ENCODE peak calls at places on chromosomes 7 and 10, in eight cellular contexts. H, W, O, A, R, C, I and Q are unnamed samples. For H3K27me3 and H3K9me3, the result is how much of the 10 kb centered on the place peaks cover.

GRCh38 chr7:1026721-1027151 is 17.6 kb upstream of the GPR146 start:
- DNase-seq in C (no peak), W (no peak), A (no peak), H (no peak), I (no peak), O (no peak), R (no peak), Q (no peak)

GRCh38 chr7:3043544-3044395 is at the start of gene CARD11:
- DNase-seq in O (peak), I (no peak), H (no peak), A (no peak), R (no peak), W (no peak), C (no peak), Q (no peak)

GRCh38 chr7:42207420-42207819 is 29.6 kb downstream of the GLI3 start:
- DNase-seq in W (no peak), A (no peak), O (no peak), H (no peak), R (peak), I (no peak), C (no peak), Q (no peak)

GRCh38 chr7:115475206-115475605 is 553.3 kb downstream of the MDFIC start:
- DNase-seq in H (no peak), C (no peak), W (no peak), R (no peak), O (no peak), I (no peak), A (no peak), Q (no peak)

GRCh38 chr7:51121945-51122425 is 194.6 kb downstream of the COBL start:
- DNase-seq in A (no peak), C (no peak), H (peak), R (no peak), W (no peak), O (peak), I (peak), Q (no peak)

GRCh38 chr7:8014399-8014798 is 45.8 kb downstream of the GLCCI1 start:
- DNase-seq in R (no peak), W (no peak), O (no peak), H (no peak), C (no peak), A (no peak), I (no peak), Q (no peak)

GRCh38 chr7:7862393-7862792 is 106.2 kb upstream of the GLCCI1 start:
- DNase-seq in C (no peak), O (no peak), R (no peak), H (no peak), W (no peak), I (no peak), A (peak), Q (no peak)

GRCh38 chr10:16521311-16522016 is at the start of gene C1QL3:
- DNase-seq in H (no peak), A (peak), R (peak), C (no peak), W (no peak), I (no peak), O (peak), Q (no peak)

GRCh38 chr7:18289801-18290200 is 205.7 kb upstream of the HDAC9 start:
- DNase-seq in A (no peak), O (no peak), C (no peak), I (no peak), H (no peak), R (no peak), W (no peak), Q (no peak)

GRCh38 chr7:44711528-44711927 is 37.1 kb upstream of the ZMIZ2 start:
- DNase-seq in H (no peak), W (no peak), O (no peak), A (no peak), C (no peak), I (no peak), R (no peak), Q (no peak)

GRCh38 chr10:103983367-103983911 is 16.5 kb downstream of the SLK start:
- DNase-seq in A (no peak), C (no peak), H (no peak), W (no peak), R (peak), O (no peak), I (no peak), Q (no peak)

GRCh38 chr7:93147358-93147757 is 827 bp downstream of the SAMD9L start:
- DNase-seq in A (peak), I (peak), W (peak), R (peak), H (peak), O (peak), C (peak), Q (no peak)

GRCh38 chr10:43294241-43294658 is 27.4 kb upstream of the RASGEF1A start:
- DNase-seq in I (no peak), R (no peak), A (no peak), C (no peak), H (no peak), W (no peak), O (no peak), Q (no peak)

GRCh38 chr7:139651308-139651707 is 126.5 kb downstream of the HIPK2 start:
- DNase-seq in W (no peak), R (peak), A (peak), I (no peak), H (peak), C (no peak), O (no peak), Q (no peak)

GRCh38 chr7:19024261-19024660 is 93.2 kb downstream of the TWIST1 start:
- DNase-seq in I (no peak), C (no peak), W (no peak), H (no peak), O (no peak), A (peak), R (peak), Q (no peak)

GRCh38 chr10:110865184-110865803 is 6.4 kb upstream of the PDCD4 start:
- DNase-seq in H (no peak), I (no peak), O (no peak), C (no peak), R (peak), A (peak), W (no peak), Q (no peak)

GRCh38 chr7:151756076-151756731 is 120.7 kb downstream of the PRKAG2 start:
- DNase-seq in I (no peak), R (peak), C (peak), W (no peak), H (no peak), A (peak), O (no peak), Q (peak)

GRCh38 chr10:70494536-70494935 is 16.0 kb downstream of the PALD1 start:
- DNase-seq in O (no peak), A (no peak), C (no peak), H (no peak), W (no peak), I (no peak), R (peak), Q (no peak)

GRCh38 chr10:15725603-15726002 is 5.9 kb upstream of the ITGA8 start:
- DNase-seq in I (no peak), W (no peak), O (peak), R (peak), C (no peak), H (no peak), A (peak), Q (no peak)

GRCh38 chr7:119733480-119733879 is 539.5 kb upstream of the KCND2 start:
- DNase-seq in W (no peak), I (no peak), R (no peak), H (no peak), A (peak), C (no peak), O (no peak), Q (no peak)

GRCh38 chr10:15369642-15370211 is 1.4 kb downstream of the FAM171A1 start:
- DNase-seq in C (no peak), W (no peak), R (peak), H (no peak), A (no peak), O (peak), I (no peak), Q (peak)

GRCh38 chr10:122297583-122297982 is 26.5 kb downstream of the BTBD16 start:
- DNase-seq in W (no peak), O (no peak), A (no peak), C (no peak), R (no peak), H (no peak), I (no peak), Q (no peak)

GRCh38 chr10:121580276-121581116 is 17.7 kb downstream of the FGFR2 start:
- DNase-seq in A (peak), H (no peak), I (no peak), C (no peak), O (peak), W (no peak), R (no peak), Q (no peak)

GRCh38 chr10:74406006-74406405 is 255.0 kb downstream of the ADK start:
- DNase-seq in H (no peak), O (no peak), A (no peak), C (no peak), R (no peak), I (no peak), W (no peak), Q (no peak)

GRCh38 chr7:12893292-12893691 is 205.9 kb downstream of the ARL4A start:
- DNase-seq in H (no peak), O (no peak), W (no peak), C (no peak), R (no peak), A (no peak), I (no peak), Q (no peak)

GRCh38 chr10:72267819-72268404 is 5.8 kb upstream of the DDIT4 start:
- DNase-seq in I (no peak), R (no peak), C (no peak), A (no peak), H (no peak), W (no peak), O (peak), Q (no peak)

GRCh38 chr10:89470628-89471027 is 56.3 kb downstream of the IFIT5 start:
- DNase-seq in C (no peak), R (no peak), O (no peak), H (no peak), I (no peak), A (no peak), W (no peak), Q (no peak)

GRCh38 chr7:79833616-79834015 is 301.0 kb upstream of the GNAI1 start:
- DNase-seq in W (no peak), C (no peak), O (no peak), A (no peak), I (no peak), R (no peak), H (no peak), Q (no peak)

GRCh38 chr10:79441433-79441832 is 4.0 kb downstream of the ZCCHC24 start:
- DNase-seq in O (no peak), W (no peak), R (no peak), A (no peak), H (no peak), I (no peak), C (no peak), Q (no peak)

GRCh38 chr10:78408011-78408410 is 374.3 kb downstream of the RPS24 start:
- DNase-seq in A (no peak), C (no peak), R (no peak), W (no peak), I (no peak), H (no peak), O (peak), Q (no peak)

DNA sequence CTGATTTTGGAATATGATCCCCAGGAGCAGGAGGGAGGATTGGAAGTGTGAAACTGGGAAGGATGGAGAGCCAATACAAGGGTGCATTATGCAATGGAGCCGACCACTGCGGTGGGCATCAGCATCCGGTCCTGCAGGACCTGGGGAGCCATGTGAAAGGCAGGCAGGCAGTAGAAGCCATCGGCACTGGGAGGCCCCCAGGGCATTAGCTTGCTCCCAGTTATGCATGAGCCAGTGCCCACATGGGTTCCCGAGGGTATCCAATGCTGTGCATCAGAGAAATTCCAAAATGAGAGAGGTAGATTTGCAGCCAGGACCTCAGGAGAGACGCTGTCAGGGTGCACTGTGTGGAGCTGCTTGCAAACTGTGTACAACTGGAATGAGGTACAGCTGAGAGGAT is 8.7 kb upstream of the KCP start:
- DNase-seq in C (no peak), W (no peak), O (no peak), I (no peak), R (no peak), A (no peak), H (no peak), Q (no peak)
- H3K27me3 ChIP-seq in C (under half), W (under half), O (under half), I (half or more), R (half or more), A (under half), H (under half), Q (under half)

GRCh38 chr7:91892821-91893340 is 12.4 kb upstream of the MTERF1 start:
- DNase-seq in O (peak), C (no peak), H (no peak), I (no peak), A (peak), W (no peak), R (peak), Q (no peak)

GRCh38 chr7:91894781-91895480 is 14.4 kb upstream of the MTERF1 start:
- DNase-seq in C (no peak), I (no peak), A (no peak), H (no peak), W (no peak), O (no peak), R (no peak), Q (no peak)

GRCh38 chr7:91892099-91892788 is 11.7 kb upstream of the MTERF1 start:
- DNase-seq in W (no peak), C (no peak), I (no peak), H (no peak), R (no peak), O (no peak), A (no peak), Q (no peak)
- H3K9me3 ChIP-seq in W (under half), C (under half), I (under half), H (under half), R (under half), O (under half), A (under half), Q (under half)

GRCh38 chr7:100629117-100629711 is 12.1 kb downstream of the TFR2 start:
- DNase-seq in R (peak), O (peak), H (no peak), A (no peak), C (no peak), W (no peak), I (no peak), Q (no peak)

GRCh38 chr7:100626530-100627237 is 14.3 kb downstream of the MOSPD3 start:
- DNase-seq in I (peak), C (peak), H (peak), W (peak), A (peak), O (peak), R (peak), Q (peak)

GRCh38 chr7:100627238-100627549 is 14.2 kb downstream of the TFR2 start:
- DNase-seq in I (no peak), A (no peak), O (no peak), H (no peak), R (no peak), W (no peak), C (no peak), Q (no peak)

GRCh38 chr7:100632951-100633717 is 8.2 kb downstream of the TFR2 start:
- DNase-seq in C (peak), W (peak), A (peak), I (peak), H (peak), R (peak), O (peak), Q (no peak)

DNA sequence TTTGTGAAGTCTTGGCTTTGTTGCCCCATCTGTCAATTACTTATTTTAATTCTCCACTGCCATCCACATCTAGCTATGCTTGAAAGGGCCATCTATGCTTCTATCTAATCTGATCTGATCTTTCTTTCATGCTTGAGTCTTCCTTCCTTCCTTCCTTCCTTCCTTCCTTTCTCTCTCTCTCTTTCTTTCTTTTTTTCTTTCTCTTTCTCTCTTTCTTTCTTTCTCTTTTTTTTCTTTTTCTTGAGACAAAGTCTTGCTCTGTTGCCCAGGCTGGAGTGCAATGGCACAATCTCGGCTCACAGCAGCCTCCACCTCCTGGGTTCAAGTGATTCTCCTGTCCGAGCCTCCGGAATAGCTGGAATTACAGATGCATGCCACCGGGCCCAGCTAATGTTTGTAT is 11.3 kb downstream of the TFR2 start:
- DNase-seq in C (no peak), W (no peak), O (no peak), A (no peak), R (no peak), H (no peak), I (no peak), Q (no peak)
- H3K27me3 ChIP-seq in C (under half), W (under half), O (under half), A (under half), R (under half), H (under half), I (under half), Q (under half)

GRCh38 chr10:131272897-131273451 is 38.5 kb downstream of the TCERG1L start:
- DNase-seq in C (no peak), H (no peak), R (no peak), W (no peak), I (no peak), A (no peak), O (no peak), Q (no peak)

GRCh38 chr10:131274883-131275282 is 36.6 kb downstream of the TCERG1L start:
- DNase-seq in W (no peak), C (no peak), O (no peak), A (no peak), I (no peak), H (no peak), R (no peak), Q (no peak)

GRCh38 chr10:131271966-131272365 is 39.6 kb downstream of the TCERG1L start:
- DNase-seq in C (no peak), A (no peak), H (no peak), W (no peak), I (no peak), R (no peak), O (peak), Q (no peak)

GRCh38 chr10:131274133-131274880 is 37.2 kb downstream of the TCERG1L start:
- DNase-seq in R (no peak), W (no peak), A (no peak), C (no peak), I (no peak), O (peak), H (no peak), Q (no peak)

DNA sequence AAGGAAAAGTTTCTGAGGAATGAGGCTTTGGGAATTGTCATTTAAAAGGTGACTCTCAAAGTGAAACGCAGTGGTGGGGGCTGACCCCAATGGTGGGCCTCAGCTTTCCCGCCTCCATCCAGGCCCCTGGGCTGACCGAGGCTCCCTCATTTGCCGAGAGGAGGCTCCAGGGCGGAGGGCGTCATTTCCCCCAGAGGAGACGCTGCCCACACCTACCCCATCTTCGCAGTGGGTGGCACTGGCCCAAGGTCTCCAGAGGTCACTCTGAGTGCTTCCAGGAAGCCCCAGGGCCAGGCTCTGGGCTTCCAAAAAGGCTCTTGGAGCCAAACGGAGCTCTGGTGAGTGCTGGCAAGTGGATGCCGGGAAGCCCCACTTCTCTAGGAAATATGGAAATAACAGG is 38.0 kb downstream of the TCERG1L start:
- DNase-seq in C (no peak), R (no peak), A (no peak), W (no peak), O (peak), I (no peak), H (no peak), Q (no peak)
- H3K9me3 ChIP-seq in C (under half), R (under half), A (under half), W (under half), O (under half), I (under half), H (under half), Q (under half)

GRCh38 chr10:7410800-7411670 is at the start of gene SFMBT2:
- DNase-seq in R (peak), W (peak), O (peak), H (peak), C (peak), A (peak), I (peak), Q (peak)

GRCh38 chr10:7409732-7410168 is 1.1 kb downstream of the SFMBT2 start:
- DNase-seq in I (peak), R (peak), O (peak), W (no peak), C (no peak), H (no peak), A (no peak), Q (no peak)

GRCh38 chr10:7412482-7413251 is 1.8 kb upstream of the SFMBT2 start:
- DNase-seq in I (peak), C (peak), A (no peak), R (peak), O (peak), H (peak), W (no peak), Q (no peak)

GRCh38 chr10:7410306-7410799 is 481 bp downstream of the SFMBT2 start:
- DNase-seq in I (peak), W (no peak), R (peak), C (peak), H (peak), A (no peak), O (peak), Q (peak)

DNA sequence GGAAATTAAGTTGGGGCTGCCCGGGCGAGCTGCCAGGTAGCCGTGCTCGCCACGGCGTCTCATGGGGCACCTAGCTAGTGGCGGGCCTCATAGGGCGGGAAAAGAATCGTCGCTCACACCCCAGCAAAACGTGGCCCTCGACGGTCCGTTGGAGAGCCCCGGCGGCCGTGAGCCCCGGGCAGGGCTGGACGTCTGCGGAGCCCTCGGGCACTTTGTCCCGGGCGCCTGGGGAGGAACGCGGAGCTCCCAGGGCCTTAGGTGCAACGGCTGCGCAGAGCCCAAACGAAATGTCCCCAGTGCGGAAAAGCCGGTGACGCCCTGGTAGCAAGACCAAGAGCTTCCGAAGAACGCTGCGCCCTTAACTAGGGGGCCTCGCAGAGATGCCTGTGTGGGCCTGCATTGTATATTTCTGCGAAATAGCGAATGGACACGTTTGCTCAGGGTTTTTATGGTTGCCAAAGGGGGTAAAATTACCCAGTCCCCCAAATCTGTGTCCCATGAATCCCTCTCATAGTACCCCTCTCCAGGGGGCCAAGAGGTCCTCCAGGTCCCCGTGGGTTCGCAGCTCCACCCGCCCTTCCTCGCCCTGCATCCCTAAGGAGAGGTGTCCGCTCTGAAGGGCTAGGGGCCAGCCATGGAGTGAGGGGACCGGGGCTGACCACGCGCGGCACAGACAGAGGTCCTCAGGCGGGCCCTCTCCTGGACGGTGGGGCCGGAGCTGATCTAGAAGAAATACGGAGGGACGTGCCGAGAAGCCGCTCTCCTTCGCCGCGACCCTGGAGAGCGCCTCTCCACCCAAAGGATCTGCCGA is 1.0 kb upstream of the SFMBT2 start:
- DNase-seq in H (no peak), W (no peak), A (no peak), O (no peak), C (no peak), I (no peak), R (no peak), Q (peak)
- H3K27me3 ChIP-seq in H (under half), W (under half), A (half or more), O (half or more), C (under half), I (under half), R (half or more), Q (under half)

DNA sequence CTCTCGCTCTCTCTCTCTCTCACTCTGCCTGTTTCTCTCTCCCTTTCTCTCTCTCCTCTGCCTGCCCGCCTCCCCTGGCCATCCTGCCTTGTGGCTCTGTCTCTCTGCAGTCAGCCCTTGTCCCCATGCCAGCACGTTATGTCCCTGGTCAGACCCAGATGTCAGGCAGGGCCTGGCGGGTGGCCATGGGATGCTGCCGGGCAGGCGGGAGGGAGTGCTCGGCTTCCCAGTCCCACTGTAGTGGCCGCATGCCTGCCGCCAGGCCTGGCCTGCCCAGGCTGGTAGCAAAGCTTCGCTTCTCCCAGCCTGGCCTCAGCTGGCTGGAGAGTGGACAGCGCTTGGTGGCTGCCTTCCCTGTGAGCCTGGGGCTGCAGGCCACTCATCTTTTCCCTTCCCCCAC is 121.5 kb upstream of the ZNF716 start:
- DNase-seq in W (no peak), C (no peak), H (peak), R (no peak), I (peak), A (no peak), O (no peak), Q (no peak)
- H3K9me3 ChIP-seq in W (under half), C (half or more), H (under half), R (under half), I (half or more), A (under half), O (half or more), Q (under half)